ENCODE peak calls at places on chromosome 16, in nine cellular contexts. One of them, this sample, is unnamed.

GRCh38 chr16:84726079-84726669 is 26.4 kb downstream of the USP10 start:
- DNase-seq in AG09309: peak; percentile 46
- DNase-seq in uterus: peak; percentile 93
- DNase-seq in M059J: peak; percentile 80
- DNase-seq in caudate nucleus: no peak
- DNase-seq in NT2/D1: peak; percentile 66
- DNase-seq in KG1: peak; percentile 85
- DNase-seq in renal cortical epithelial cell: peak; percentile 78
- DNase-seq in choroid plexus epithelial cell: peak; percentile 94
- DNase-seq in this sample: peak; percentile 94

GRCh38 chr16:22386976-22387375 is 12.6 kb upstream of the CDR2 start:
- DNase-seq in AG09309: peak; percentile 91
- DNase-seq in uterus: no peak
- DNase-seq in M059J: peak; percentile 93
- DNase-seq in caudate nucleus: no peak
- DNase-seq in NT2/D1: no peak
- DNase-seq in KG1: no peak
- DNase-seq in renal cortical epithelial cell: peak; percentile 97
- DNase-seq in choroid plexus epithelial cell: peak; percentile 93
- DNase-seq in this sample: no peak

GRCh38 chr16:610513-611381 is 20.0 kb upstream of the WFIKKN1 start:
- DNase-seq in AG09309: no peak
- DNase-seq in uterus: no peak
- DNase-seq in M059J: no peak
- DNase-seq in caudate nucleus: peak; percentile 43
- DNase-seq in NT2/D1: no peak
- DNase-seq in KG1: no peak
- DNase-seq in renal cortical epithelial cell: peak; percentile 16
- DNase-seq in choroid plexus epithelial cell: peak; percentile 41
- DNase-seq in this sample: peak; percentile 92

GRCh38 chr16:84370723-84371552 is 2.6 kb downstream of the ATP2C2 start:
- DNase-seq in AG09309: no peak
- DNase-seq in uterus: no peak
- DNase-seq in M059J: no peak
- DNase-seq in caudate nucleus: no peak
- DNase-seq in NT2/D1: no peak
- DNase-seq in KG1: no peak
- DNase-seq in renal cortical epithelial cell: no peak
- DNase-seq in choroid plexus epithelial cell: no peak
- DNase-seq in this sample: no peak

GRCh38 chr16:56513972-56514371 is 5.9 kb downstream of the BBS2 start:
- DNase-seq in AG09309: peak; percentile 46
- DNase-seq in uterus: peak; percentile 30
- DNase-seq in M059J: peak; percentile 69
- DNase-seq in caudate nucleus: no peak
- DNase-seq in NT2/D1: peak; percentile 18
- DNase-seq in KG1: peak; percentile 19
- DNase-seq in renal cortical epithelial cell: peak; percentile 76
- DNase-seq in choroid plexus epithelial cell: peak; percentile 87
- DNase-seq in this sample: peak; percentile 62

GRCh38 chr16:20329392-20330138 is 2.3 kb upstream of the GP2 start:
- DNase-seq in AG09309: no peak
- DNase-seq in uterus: no peak
- DNase-seq in M059J: no peak
- DNase-seq in caudate nucleus: no peak
- DNase-seq in NT2/D1: no peak
- DNase-seq in KG1: no peak
- DNase-seq in renal cortical epithelial cell: no peak
- DNase-seq in choroid plexus epithelial cell: no peak
- DNase-seq in this sample: no peak

GRCh38 chr16:2500937-2501750 is 12.6 kb upstream of the ATP6V0C start:
- DNase-seq in AG09309: no peak
- DNase-seq in uterus: peak; percentile 88
- DNase-seq in M059J: peak; percentile 49
- DNase-seq in caudate nucleus: peak; percentile 55
- DNase-seq in NT2/D1: peak; percentile 76
- DNase-seq in KG1: peak; percentile 51
- DNase-seq in renal cortical epithelial cell: peak; percentile 62
- DNase-seq in choroid plexus epithelial cell: peak; percentile 88
- DNase-seq in this sample: peak; percentile 97

GRCh38 chr16:66551362-66551761 is 1.0 kb upstream of the CKLF start:
- DNase-seq in AG09309: no peak
- DNase-seq in uterus: no peak
- DNase-seq in M059J: peak; percentile 59
- DNase-seq in caudate nucleus: no peak
- DNase-seq in NT2/D1: peak; percentile 40
- DNase-seq in KG1: peak; percentile 56
- DNase-seq in renal cortical epithelial cell: peak; percentile 23
- DNase-seq in choroid plexus epithelial cell: peak; percentile 37
- DNase-seq in this sample: peak; percentile 82

GRCh38 chr16:51641191-51641765 is 490.2 kb upstream of the SALL1 start:
- DNase-seq in AG09309: no peak
- DNase-seq in uterus: no peak
- DNase-seq in M059J: peak; percentile 73
- DNase-seq in caudate nucleus: no peak
- DNase-seq in NT2/D1: no peak
- DNase-seq in KG1: no peak
- DNase-seq in renal cortical epithelial cell: no peak
- DNase-seq in choroid plexus epithelial cell: no peak
- DNase-seq in this sample: no peak

GRCh38 chr16:20897253-20897896 is 2.8 kb downstream of the DCUN1D3 start:
- DNase-seq in AG09309: no peak
- DNase-seq in uterus: no peak
- DNase-seq in M059J: peak; percentile 66
- DNase-seq in caudate nucleus: no peak
- DNase-seq in NT2/D1: no peak
- DNase-seq in KG1: no peak
- DNase-seq in renal cortical epithelial cell: peak; percentile 90
- DNase-seq in choroid plexus epithelial cell: peak; percentile 81
- DNase-seq in this sample: no peak

GRCh38 chr16:31404353-31405064 is 11.4 kb downstream of the ITGAD start:
- DNase-seq in AG09309: no peak
- DNase-seq in uterus: no peak
- DNase-seq in M059J: peak; percentile 52
- DNase-seq in caudate nucleus: no peak
- DNase-seq in NT2/D1: no peak
- DNase-seq in KG1: no peak
- DNase-seq in renal cortical epithelial cell: no peak
- DNase-seq in choroid plexus epithelial cell: peak; percentile 30
- DNase-seq in this sample: no peak

GRCh38 chr16:47016700-47017133 is 43.2 kb upstream of the DNAJA2 start:
- DNase-seq in AG09309: no peak
- DNase-seq in uterus: no peak
- DNase-seq in M059J: no peak
- DNase-seq in caudate nucleus: no peak
- DNase-seq in NT2/D1: no peak
- DNase-seq in KG1: peak; percentile 46
- DNase-seq in renal cortical epithelial cell: no peak
- DNase-seq in choroid plexus epithelial cell: no peak
- DNase-seq in this sample: no peak

GRCh38 chr16:88693420-88694177 is 7.3 kb upstream of the SNAI3 start:
- DNase-seq in AG09309: no peak
- DNase-seq in uterus: no peak
- DNase-seq in M059J: no peak
- DNase-seq in caudate nucleus: no peak
- DNase-seq in NT2/D1: no peak
- DNase-seq in KG1: no peak
- DNase-seq in renal cortical epithelial cell: no peak
- DNase-seq in choroid plexus epithelial cell: no peak
- DNase-seq in this sample: no peak

GRCh38 chr16:56743840-56744239 is 13.9 kb downstream of the NUP93 start:
- DNase-seq in AG09309: no peak
- DNase-seq in uterus: peak; percentile 34
- DNase-seq in M059J: peak; percentile 94
- DNase-seq in caudate nucleus: no peak
- DNase-seq in NT2/D1: no peak
- DNase-seq in KG1: no peak
- DNase-seq in renal cortical epithelial cell: no peak
- DNase-seq in choroid plexus epithelial cell: no peak
- DNase-seq in this sample: peak; percentile 66

GRCh38 chr16:69932228-69932627 is 18.9 kb upstream of the CLEC18A start:
- DNase-seq in AG09309: no peak
- DNase-seq in uterus: no peak
- DNase-seq in M059J: no peak
- DNase-seq in caudate nucleus: no peak
- DNase-seq in NT2/D1: no peak
- DNase-seq in KG1: no peak
- DNase-seq in renal cortical epithelial cell: no peak
- DNase-seq in choroid plexus epithelial cell: no peak
- DNase-seq in this sample: no peak

GRCh38 chr16:3274490-3274889 is 8.8 kb upstream of the ZNF263 start:
- DNase-seq in AG09309: no peak
- DNase-seq in uterus: no peak
- DNase-seq in M059J: peak; percentile 64
- DNase-seq in caudate nucleus: no peak
- DNase-seq in NT2/D1: no peak
- DNase-seq in KG1: no peak
- DNase-seq in renal cortical epithelial cell: peak; percentile 67
- DNase-seq in choroid plexus epithelial cell: peak; percentile 27
- DNase-seq in this sample: no peak

This sample was measured in endodermal cell.